ENCODE peak calls at places on chromosome 12, in seven cellular contexts. E is cardiac fibroblast, C is aorta, X is GOT3, W is COR-L47, B is EL, A is HEK293T. H is an unnamed sample.

GRCh38 chr12:79006306-79006705 is 141.7 kb downstream of the SYT1 start:
- DNase-seq in E (peak), C (no peak), X (no peak), W (no peak), B (peak), A (no peak), H (no peak)

GRCh38 chr12:23947395-23947794 is 2.1 kb downstream of the SOX5 start:
- DNase-seq in E (no peak), C (no peak), X (no peak), W (no peak), B (no peak), A (no peak), H (no peak)

GRCh38 chr12:124655317-124656213 is 88.2 kb upstream of the NCOR2 start:
- DNase-seq in E (peak), C (peak), X (no peak), W (peak), B (peak), A (no peak), H (peak)

GRCh38 chr12:60172696-60173095 is 576.9 kb downstream of the SLC16A7 start:
- DNase-seq in E (no peak), C (no peak), X (no peak), W (no peak), B (no peak), A (no peak), H (no peak)

GRCh38 chr12:17215754-17216153 is 609.8 kb upstream of the LMO3 start:
- DNase-seq in E (no peak), C (no peak), X (no peak), W (no peak), B (no peak), A (no peak), H (no peak)

GRCh38 chr12:50195832-50196231 is 28.7 kb upstream of the CERS5 start:
- DNase-seq in E (no peak), C (no peak), X (no peak), W (no peak), B (no peak), A (peak), H (no peak)

GRCh38 chr12:80979821-80980220 is 42.1 kb upstream of the LIN7A start:
- DNase-seq in E (no peak), C (no peak), X (no peak), W (no peak), B (no peak), A (no peak), H (no peak)

GRCh38 chr12:98154850-98155249 is 360.5 kb upstream of the TMPO start:
- DNase-seq in E (peak), C (no peak), X (no peak), W (peak), B (peak), A (peak), H (peak)

GRCh38 chr12:97757431-97758091 is 295.0 kb downstream of the RMST start:
- DNase-seq in E (peak), C (no peak), X (no peak), W (no peak), B (no peak), A (no peak), H (no peak)

GRCh38 chr12:25995906-25996305 is 37.4 kb downstream of the RASSF8 start:
- DNase-seq in E (peak), C (no peak), X (no peak), W (no peak), B (peak), A (no peak), H (no peak)

GRCh38 chr12:69196302-69197288 is 42.8 kb upstream of the CPSF6 start:
- DNase-seq in E (peak), C (no peak), X (no peak), W (no peak), B (peak), A (no peak), H (no peak)

GRCh38 chr12:110135012-110135411 is 10.9 kb downstream of the IFT81 start:
- DNase-seq in E (peak), C (no peak), X (no peak), W (no peak), B (peak), A (no peak), H (no peak)

GRCh38 chr12:85617307-85618091 is 218.7 kb downstream of the RASSF9 start:
- DNase-seq in E (no peak), C (no peak), X (no peak), W (no peak), B (no peak), A (no peak), H (no peak)

GRCh38 chr12:45674583-45674982 is 54.9 kb upstream of the ARID2 start:
- DNase-seq in E (peak), C (peak), X (peak), W (no peak), B (peak), A (no peak), H (peak)

GRCh38 chr12:123387508-123388217 is 3.7 kb downstream of the KMT5A start:
- DNase-seq in E (no peak), C (no peak), X (no peak), W (no peak), B (no peak), A (no peak), H (no peak)

GRCh38 chr12:79737875-79738718 is 47.3 kb upstream of the PAWR start:
- DNase-seq in E (peak), C (no peak), X (no peak), W (peak), B (peak), A (peak), H (peak)

H was measured in NCI-H2107.